ENCODE peak calls at places on chromosomes 3 and 15, in nine cellular contexts. K is choroid plexus epithelial cell; Z is COR-L47; N is Jurkat, Clone E6-1; F is stomach; L is naive thymus-derived CD8-positive, alpha-beta T cell; C is NCI-H748 treated with DMSO at 0.1 percent for 48 hours; Q is NCI-H2227 treated with DMSO at 0.1 percent for 48 hours; U is T follicular helper cell. B is an unnamed sample.

GRCh38 chr3:196604548-196604947 is 34.9 kb upstream of the NRROS start:
- DNase-seq in K (no peak), Z (no peak), N (peak), F (no peak), L (peak), C (no peak), Q (peak), U (peak), B (no peak)

GRCh38 chr3:85483986-85484385 is 525.2 kb downstream of the CADM2 start:
- DNase-seq in K (no peak), Z (no peak), N (no peak), F (no peak), L (no peak), C (no peak), Q (no peak), U (no peak), B (no peak)

GRCh38 chr3:112117826-112118571 is 15.0 kb downstream of the GCSAM start:
- DNase-seq in K (no peak), Z (no peak), N (peak), F (no peak), L (no peak), C (no peak), Q (no peak), U (no peak), B (no peak)

GRCh38 chr3:23183731-23184130 is 19.4 kb upstream of the UBE2E2 start:
- DNase-seq in K (peak), Z (no peak), N (no peak), F (peak), L (no peak), C (peak), Q (no peak), U (no peak), B (peak)

GRCh38 chr3:52087728-52088127 is 31.4 kb upstream of the DUSP7 start:
- DNase-seq in K (no peak), Z (no peak), N (no peak), F (no peak), L (no peak), C (no peak), Q (no peak), U (no peak), B (no peak)

GRCh38 chr3:153829596-153830170 is 291.5 kb upstream of the ARHGEF26 start:
- DNase-seq in K (peak), Z (no peak), N (no peak), F (no peak), L (no peak), C (no peak), Q (no peak), U (no peak), B (no peak)

GRCh38 chr3:31235062-31235704 is 297.5 kb upstream of the STT3B start:
- DNase-seq in K (no peak), Z (no peak), N (no peak), F (no peak), L (no peak), C (peak), Q (no peak), U (no peak), B (no peak)

GRCh38 chr3:14688525-14688924 is 13.6 kb downstream of the C3orf20 start:
- DNase-seq in K (no peak), Z (no peak), N (no peak), F (no peak), L (no peak), C (no peak), Q (no peak), U (no peak), B (no peak)

GRCh38 chr3:168951884-168952283 is 711.6 kb downstream of the MECOM start:
- DNase-seq in K (no peak), Z (no peak), N (no peak), F (no peak), L (no peak), C (no peak), Q (no peak), U (no peak), B (no peak)

GRCh38 chr15:40092416-40093223 is 16.1 kb downstream of the BMF start:
- DNase-seq in K (peak), Z (peak), N (no peak), F (no peak), L (no peak), C (peak), Q (peak), U (no peak), B (peak)

GRCh38 chr3:50534721-50535330 is 31.4 kb upstream of the CACNA2D2 start:
- DNase-seq in K (peak), Z (no peak), N (no peak), F (no peak), L (no peak), C (no peak), Q (no peak), U (no peak), B (no peak)

GRCh38 chr15:20341901-20342605 is 199.5 kb downstream of the GOLGA6L6 start:
- DNase-seq in K (no peak), Z (no peak), N (no peak), F (peak), L (no peak), C (no peak), Q (no peak), U (no peak), B (peak)

GRCh38 chr3:31432897-31433678 is 99.6 kb upstream of the STT3B start:
- DNase-seq in K (peak), Z (no peak), N (no peak), F (no peak), L (no peak), C (no peak), Q (no peak), U (no peak), B (no peak)

GRCh38 chr3:30368978-30369377 is 237.4 kb upstream of the TGFBR2 start:
- DNase-seq in K (peak), Z (no peak), N (no peak), F (no peak), L (no peak), C (no peak), Q (no peak), U (no peak), B (peak)

GRCh38 chr3:128539376-128539775 is 46.4 kb upstream of the GATA2 start:
- DNase-seq in K (no peak), Z (no peak), N (no peak), F (no peak), L (no peak), C (no peak), Q (no peak), U (no peak), B (no peak)

GRCh38 chr3:184591789-184592188 is 30.2 kb downstream of the EPHB3 start:
- DNase-seq in K (no peak), Z (peak), N (no peak), F (no peak), L (no peak), C (no peak), Q (no peak), U (no peak), B (no peak)

GRCh38 chr3:56119575-56120349 is 348.5 kb downstream of the ERC2 start:
- DNase-seq in K (peak), Z (no peak), N (no peak), F (no peak), L (no peak), C (no peak), Q (no peak), U (no peak), B (peak)

GRCh38 chr3:19485267-19485666 is 337.0 kb downstream of the KCNH8 start:
- DNase-seq in K (no peak), Z (no peak), N (no peak), F (no peak), L (no peak), C (no peak), Q (no peak), U (no peak), B (no peak)

GRCh38 chr15:40830884-40831283 is 2.4 kb upstream of the PPP1R14D start:
- DNase-seq in K (no peak), Z (peak), N (no peak), F (no peak), L (no peak), C (peak), Q (no peak), U (no peak), B (no peak)

GRCh38 chr15:48702569-48703239 is 57.2 kb upstream of the FBN1 start:
- DNase-seq in K (no peak), Z (no peak), N (no peak), F (no peak), L (no peak), C (no peak), Q (no peak), U (no peak), B (no peak)

GRCh38 chr3:14691719-14692118 is 16.8 kb downstream of the C3orf20 start:
- DNase-seq in K (no peak), Z (no peak), N (no peak), F (no peak), L (no peak), C (no peak), Q (no peak), U (no peak), B (no peak)

GRCh38 chr15:78628227-78628626 is 7.4 kb upstream of the CHRNA3 start:
- DNase-seq in K (no peak), Z (no peak), N (no peak), F (no peak), L (no peak), C (no peak), Q (no peak), U (no peak), B (no peak)

GRCh38 chr3:196422976-196423781 is 9.0 kb downstream of the UBXN7 start:
- DNase-seq in K (no peak), Z (peak), N (no peak), F (peak), L (no peak), C (no peak), Q (no peak), U (no peak), B (no peak)

GRCh38 chr3:183085634-183086390 is 13.5 kb downstream of the MCCC1 start:
- DNase-seq in K (peak), Z (peak), N (peak), F (no peak), L (peak), C (no peak), Q (no peak), U (no peak), B (no peak)

GRCh38 chr3:24255414-24255813 is 239.2 kb downstream of the THRB start:
- DNase-seq in K (no peak), Z (no peak), N (no peak), F (no peak), L (no peak), C (no peak), Q (no peak), U (no peak), B (no peak)

GRCh38 chr3:146739203-146739671 is 134.1 kb upstream of the PLSCR5 start:
- DNase-seq in K (no peak), Z (no peak), N (peak), F (no peak), L (no peak), C (no peak), Q (no peak), U (no peak), B (no peak)

GRCh38 chr3:183884097-183884436 is 613 bp downstream of the PARL start:
- DNase-seq in K (peak), Z (no peak), N (no peak), F (no peak), L (no peak), C (no peak), Q (no peak), U (no peak), B (no peak)

GRCh38 chr3:16079519-16079918 is 95.0 kb upstream of the GALNT15 start:
- DNase-seq in K (peak), Z (no peak), N (no peak), F (no peak), L (no peak), C (no peak), Q (no peak), U (no peak), B (no peak)

GRCh38 chr3:72339750-72340025 is 508.6 kb downstream of the SHQ1 start:
- DNase-seq in K (no peak), Z (no peak), N (no peak), F (no peak), L (no peak), C (no peak), Q (no peak), U (no peak), B (no peak)

GRCh38 chr3:21750831-21751391 is at the start of gene ZNF385D:
- DNase-seq in K (peak), Z (no peak), N (no peak), F (no peak), L (no peak), C (no peak), Q (peak), U (no peak), B (peak)

GRCh38 chr15:27894645-27895044 is 204.5 kb downstream of the OCA2 start:
- DNase-seq in K (no peak), Z (no peak), N (no peak), F (no peak), L (no peak), C (no peak), Q (no peak), U (no peak), B (no peak)

GRCh38 chr3:106759686-106760085 is 617.6 kb upstream of the CCDC54 start:
- DNase-seq in K (no peak), Z (no peak), N (no peak), F (no peak), L (no peak), C (no peak), Q (no peak), U (no peak), B (no peak)

GRCh38 chr3:58564456-58565160 is 12.6 kb downstream of the FAM107A start:
- DNase-seq in K (peak), Z (no peak), N (no peak), F (no peak), L (no peak), C (no peak), Q (no peak), U (no peak), B (peak)

GRCh38 chr3:194570898-194571297 is 62.3 kb downstream of the TMEM44 start:
- DNase-seq in K (no peak), Z (no peak), N (no peak), F (no peak), L (no peak), C (no peak), Q (no peak), U (no peak), B (no peak)

GRCh38 chr15:41870689-41871081 is 23.2 kb downstream of the SPTBN5 start:
- DNase-seq in K (peak), Z (no peak), N (peak), F (no peak), L (peak), C (no peak), Q (no peak), U (peak), B (no peak)

GRCh38 chr3:101720851-101721649 is 3.4 kb upstream of the CEP97 start:
- DNase-seq in K (no peak), Z (no peak), N (peak), F (no peak), L (peak), C (no peak), Q (no peak), U (no peak), B (no peak)

GRCh38 chr3:142976621-142977398 is 13.3 kb upstream of the PAQR9 start:
- DNase-seq in K (peak), Z (no peak), N (no peak), F (peak), L (no peak), C (no peak), Q (no peak), U (no peak), B (peak)

GRCh38 chr15:101256756-101257155 is 4.9 kb upstream of the CHSY1 start:
- DNase-seq in K (no peak), Z (no peak), N (peak), F (no peak), L (no peak), C (no peak), Q (no peak), U (no peak), B (no peak)

GRCh38 chr3:72346526-72346926 is 501.7 kb downstream of the SHQ1 start:
- DNase-seq in K (peak), Z (no peak), N (no peak), F (no peak), L (peak), C (no peak), Q (no peak), U (no peak), B (peak)

GRCh38 chr3:109050591-109051167 is 67.3 kb downstream of the MORC1 start:
- DNase-seq in K (peak), Z (peak), N (peak), F (no peak), L (peak), C (peak), Q (no peak), U (no peak), B (peak)